ENCODE peak calls at places on chromosomes 5 and 9, in four cellular contexts. One of them, this sample, is unnamed.

GRCh38 chr5:42157215-42157614 is 232.1 kb downstream of the FBXO4 start:
- DNase-seq in type B pancreatic cell: no peak
- DNase-seq in right lobe of liver: no peak
- DNase-seq in CD8-positive, alpha-beta T cell: no peak
- DNase-seq in this sample: no peak

GRCh38 chr5:96427823-96428222 is 5.2 kb downstream of the PCSK1 start:
- DNase-seq in CD8-positive, alpha-beta T cell: no peak
- DNase-seq in right lobe of liver: no peak
- DNase-seq in type B pancreatic cell: no peak
- DNase-seq in this sample: peak

GRCh38 chr9:131654857-131655577 is 84.9 kb downstream of the RAPGEF1 start:
- DNase-seq in right lobe of liver: peak
- DNase-seq in type B pancreatic cell: no peak
- DNase-seq in CD8-positive, alpha-beta T cell: no peak
- DNase-seq in this sample: no peak

GRCh38 chr9:129902735-129903134 is 67.5 kb downstream of the USP20 start:
- DNase-seq in CD8-positive, alpha-beta T cell: no peak
- DNase-seq in right lobe of liver: no peak
- DNase-seq in type B pancreatic cell: no peak
- DNase-seq in this sample: no peak

GRCh38 chr5:42648036-42648435 is 108.6 kb upstream of the CCDC152 start:
- DNase-seq in CD8-positive, alpha-beta T cell: no peak
- DNase-seq in type B pancreatic cell: no peak
- DNase-seq in right lobe of liver: no peak
- DNase-seq in this sample: no peak

GRCh38 chr5:116671211-116671736 is 96.7 kb upstream of the SEMA6A start:
- DNase-seq in type B pancreatic cell: no peak
- DNase-seq in right lobe of liver: no peak
- DNase-seq in CD8-positive, alpha-beta T cell: no peak
- DNase-seq in this sample: no peak

GRCh38 chr9:121860744-121861143 is 209.3 kb downstream of the DAB2IP start:
- DNase-seq in CD8-positive, alpha-beta T cell: no peak
- DNase-seq in right lobe of liver: peak
- DNase-seq in type B pancreatic cell: no peak
- DNase-seq in this sample: no peak

GRCh38 chr5:145470382-145470979 is 364.7 kb downstream of the PRELID2 start:
- DNase-seq in type B pancreatic cell: no peak
- DNase-seq in CD8-positive, alpha-beta T cell: no peak
- DNase-seq in right lobe of liver: no peak
- DNase-seq in this sample: no peak

GRCh38 chr5:156201793-156202388 is 125.1 kb upstream of the SGCD start:
- DNase-seq in type B pancreatic cell: no peak
- DNase-seq in right lobe of liver: no peak
- DNase-seq in CD8-positive, alpha-beta T cell: no peak
- DNase-seq in this sample: no peak

GRCh38 chr5:35136386-35136785 is 88.6 kb upstream of the AGXT2 start:
- DNase-seq in type B pancreatic cell: no peak
- DNase-seq in right lobe of liver: no peak
- DNase-seq in CD8-positive, alpha-beta T cell: no peak
- DNase-seq in this sample: no peak

GRCh38 chr5:141094481-141095262 is at the start of gene PCDHB2:
- DNase-seq in right lobe of liver: no peak
- DNase-seq in type B pancreatic cell: no peak
- DNase-seq in CD8-positive, alpha-beta T cell: no peak
- DNase-seq in this sample: peak
- TF ChIP-seq CTCF in right lobe of liver: no peak
- TF ChIP-seq CTCF in type B pancreatic cell: peak
- TF ChIP-seq CTCF in CD8-positive, alpha-beta T cell: no peak
- TF ChIP-seq CTCF in this sample: peak

GRCh38 chr9:115691097-115691496 is 462.5 kb upstream of the PAPPA start:
- DNase-seq in CD8-positive, alpha-beta T cell: no peak
- DNase-seq in type B pancreatic cell: no peak
- DNase-seq in right lobe of liver: no peak
- DNase-seq in this sample: no peak

GRCh38 chr9:115691686-115692085 is 461.9 kb upstream of the PAPPA start:
- DNase-seq in type B pancreatic cell: no peak
- DNase-seq in right lobe of liver: no peak
- DNase-seq in CD8-positive, alpha-beta T cell: no peak
- DNase-seq in this sample: no peak

GRCh38 chr9:115694991-115695390 is 458.6 kb upstream of the PAPPA start:
- DNase-seq in right lobe of liver: no peak
- DNase-seq in type B pancreatic cell: no peak
- DNase-seq in CD8-positive, alpha-beta T cell: no peak
- DNase-seq in this sample: no peak

GRCh38 chr9:115689331-115689730 is 464.3 kb upstream of the PAPPA start:
- DNase-seq in right lobe of liver: no peak
- DNase-seq in CD8-positive, alpha-beta T cell: no peak
- DNase-seq in type B pancreatic cell: no peak
- DNase-seq in this sample: no peak

GRCh38 chr9:115694014-115694413 is 459.6 kb upstream of the PAPPA start:
- DNase-seq in CD8-positive, alpha-beta T cell: no peak
- DNase-seq in right lobe of liver: no peak
- DNase-seq in type B pancreatic cell: no peak
- DNase-seq in this sample: peak
- TF ChIP-seq CTCF in CD8-positive, alpha-beta T cell: no peak
- TF ChIP-seq CTCF in right lobe of liver: peak
- TF ChIP-seq CTCF in type B pancreatic cell: peak
- TF ChIP-seq CTCF in this sample: peak

GRCh38 chr5:1633605-1634336 is 110.0 kb upstream of the LPCAT1 start:
- DNase-seq in right lobe of liver: peak
- DNase-seq in CD8-positive, alpha-beta T cell: peak
- DNase-seq in type B pancreatic cell: peak
- DNase-seq in this sample: peak
- TF ChIP-seq CTCF in right lobe of liver: no peak
- TF ChIP-seq CTCF in CD8-positive, alpha-beta T cell: no peak
- TF ChIP-seq CTCF in type B pancreatic cell: no peak
- TF ChIP-seq CTCF in this sample: no peak

GRCh38 chr5:94180761-94181160 is 437.6 kb downstream of the KIAA0825 start:
- DNase-seq in CD8-positive, alpha-beta T cell: no peak
- DNase-seq in type B pancreatic cell: no peak
- DNase-seq in right lobe of liver: no peak
- DNase-seq in this sample: no peak

GRCh38 chr5:94184870-94185269 is 433.5 kb downstream of the KIAA0825 start:
- DNase-seq in type B pancreatic cell: no peak
- DNase-seq in right lobe of liver: no peak
- DNase-seq in CD8-positive, alpha-beta T cell: no peak
- DNase-seq in this sample: peak

GRCh38 chr5:94181940-94182339 is 436.5 kb downstream of the KIAA0825 start:
- DNase-seq in CD8-positive, alpha-beta T cell: no peak
- DNase-seq in right lobe of liver: no peak
- DNase-seq in type B pancreatic cell: no peak
- DNase-seq in this sample: peak
- TF ChIP-seq CTCF in CD8-positive, alpha-beta T cell: no peak
- TF ChIP-seq CTCF in right lobe of liver: no peak
- TF ChIP-seq CTCF in type B pancreatic cell: peak
- TF ChIP-seq CTCF in this sample: peak

GRCh38 chr5:6197427-6197826 is 180.9 kb downstream of the MED10 start:
- DNase-seq in right lobe of liver: no peak
- DNase-seq in CD8-positive, alpha-beta T cell: no peak
- DNase-seq in type B pancreatic cell: no peak
- DNase-seq in this sample: no peak

GRCh38 chr5:6201626-6202025 is 176.7 kb downstream of the MED10 start:
- DNase-seq in right lobe of liver: no peak
- DNase-seq in type B pancreatic cell: no peak
- DNase-seq in CD8-positive, alpha-beta T cell: no peak
- DNase-seq in this sample: no peak

GRCh38 chr5:6202113-6202512 is 176.2 kb downstream of the MED10 start:
- DNase-seq in type B pancreatic cell: no peak
- DNase-seq in CD8-positive, alpha-beta T cell: no peak
- DNase-seq in right lobe of liver: no peak
- DNase-seq in this sample: no peak

GRCh38 chr5:6202615-6203365 is 175.6 kb downstream of the MED10 start:
- DNase-seq in right lobe of liver: no peak
- DNase-seq in type B pancreatic cell: no peak
- DNase-seq in CD8-positive, alpha-beta T cell: no peak
- DNase-seq in this sample: peak
- TF ChIP-seq CTCF in right lobe of liver: peak
- TF ChIP-seq CTCF in type B pancreatic cell: peak
- TF ChIP-seq CTCF in CD8-positive, alpha-beta T cell: no peak
- TF ChIP-seq CTCF in this sample: peak

GRCh38 chr5:10627185-10628115 is 63.6 kb downstream of the ANKRD33B start:
- DNase-seq in type B pancreatic cell: peak
- DNase-seq in right lobe of liver: peak
- DNase-seq in CD8-positive, alpha-beta T cell: peak
- DNase-seq in this sample: peak
- TF ChIP-seq CTCF in type B pancreatic cell: peak
- TF ChIP-seq CTCF in right lobe of liver: peak
- TF ChIP-seq CTCF in CD8-positive, alpha-beta T cell: peak
- TF ChIP-seq CTCF in this sample: peak

GRCh38 chr9:91953723-91954122 is 3.7 kb upstream of the ROR2 start:
- DNase-seq in right lobe of liver: no peak
- DNase-seq in CD8-positive, alpha-beta T cell: no peak
- DNase-seq in type B pancreatic cell: peak
- DNase-seq in this sample: no peak

GRCh38 chr9:91951944-91952520 is 2.0 kb upstream of the ROR2 start:
- DNase-seq in right lobe of liver: no peak
- DNase-seq in CD8-positive, alpha-beta T cell: no peak
- DNase-seq in type B pancreatic cell: no peak
- DNase-seq in this sample: no peak

GRCh38 chr9:91958179-91958578 is 8.2 kb upstream of the ROR2 start:
- DNase-seq in type B pancreatic cell: no peak
- DNase-seq in CD8-positive, alpha-beta T cell: no peak
- DNase-seq in right lobe of liver: no peak
- DNase-seq in this sample: no peak

GRCh38 chr9:91949946-91950664 is at the start of gene ROR2:
- DNase-seq in CD8-positive, alpha-beta T cell: peak
- DNase-seq in right lobe of liver: peak
- DNase-seq in type B pancreatic cell: peak
- DNase-seq in this sample: peak

GRCh38 chr9:91954841-91955471 is 4.9 kb upstream of the ROR2 start:
- DNase-seq in right lobe of liver: peak
- DNase-seq in CD8-positive, alpha-beta T cell: no peak
- DNase-seq in type B pancreatic cell: peak
- DNase-seq in this sample: peak
- TF ChIP-seq CTCF in right lobe of liver: peak
- TF ChIP-seq CTCF in CD8-positive, alpha-beta T cell: no peak
- TF ChIP-seq CTCF in type B pancreatic cell: peak
- TF ChIP-seq CTCF in this sample: peak

GRCh38 chr9:1051286-1052118 is 1.3 kb downstream of the DMRT2 start:
- DNase-seq in type B pancreatic cell: peak
- DNase-seq in CD8-positive, alpha-beta T cell: no peak
- DNase-seq in right lobe of liver: no peak
- DNase-seq in this sample: peak
- TF ChIP-seq CTCF in type B pancreatic cell: peak
- TF ChIP-seq CTCF in CD8-positive, alpha-beta T cell: no peak
- TF ChIP-seq CTCF in right lobe of liver: peak
- TF ChIP-seq CTCF in this sample: peak

GRCh38 chr9:72441296-72442211 is 76.5 kb upstream of the ZFAND5 start:
- DNase-seq in type B pancreatic cell: no peak
- DNase-seq in right lobe of liver: no peak
- DNase-seq in CD8-positive, alpha-beta T cell: no peak
- DNase-seq in this sample: no peak

GRCh38 chr9:72444436-72444835 is 77.0 kb upstream of the TMC1 start:
- DNase-seq in right lobe of liver: no peak
- DNase-seq in CD8-positive, alpha-beta T cell: no peak
- DNase-seq in type B pancreatic cell: no peak
- DNase-seq in this sample: no peak

GRCh38 chr9:72445291-72446000 is 76.0 kb upstream of the TMC1 start:
- DNase-seq in right lobe of liver: no peak
- DNase-seq in CD8-positive, alpha-beta T cell: no peak
- DNase-seq in type B pancreatic cell: no peak
- DNase-seq in this sample: no peak

GRCh38 chr9:72442212-72442607 is 77.2 kb upstream of the ZFAND5 start:
- DNase-seq in right lobe of liver: no peak
- DNase-seq in type B pancreatic cell: no peak
- DNase-seq in CD8-positive, alpha-beta T cell: no peak
- DNase-seq in this sample: peak

GRCh38 chr9:72443855-72444254 is 77.6 kb upstream of the TMC1 start:
- DNase-seq in type B pancreatic cell: no peak
- DNase-seq in CD8-positive, alpha-beta T cell: no peak
- DNase-seq in right lobe of liver: no peak
- DNase-seq in this sample: no peak
- TF ChIP-seq CTCF in type B pancreatic cell: no peak
- TF ChIP-seq CTCF in CD8-positive, alpha-beta T cell: no peak
- TF ChIP-seq CTCF in right lobe of liver: no peak
- TF ChIP-seq CTCF in this sample: no peak

GRCh38 chr9:100170085-100170484 is 71.0 kb downstream of the INVS start:
- DNase-seq in right lobe of liver: no peak
- DNase-seq in CD8-positive, alpha-beta T cell: no peak
- DNase-seq in type B pancreatic cell: no peak
- DNase-seq in this sample: no peak

GRCh38 chr9:100167176-100167575 is 68.1 kb downstream of the INVS start:
- DNase-seq in right lobe of liver: no peak
- DNase-seq in CD8-positive, alpha-beta T cell: no peak
- DNase-seq in type B pancreatic cell: no peak
- DNase-seq in this sample: no peak

GRCh38 chr9:100170556-100170955 is 71.5 kb downstream of the INVS start:
- DNase-seq in type B pancreatic cell: no peak
- DNase-seq in right lobe of liver: no peak
- DNase-seq in CD8-positive, alpha-beta T cell: no peak
- DNase-seq in this sample: no peak

DNA sequence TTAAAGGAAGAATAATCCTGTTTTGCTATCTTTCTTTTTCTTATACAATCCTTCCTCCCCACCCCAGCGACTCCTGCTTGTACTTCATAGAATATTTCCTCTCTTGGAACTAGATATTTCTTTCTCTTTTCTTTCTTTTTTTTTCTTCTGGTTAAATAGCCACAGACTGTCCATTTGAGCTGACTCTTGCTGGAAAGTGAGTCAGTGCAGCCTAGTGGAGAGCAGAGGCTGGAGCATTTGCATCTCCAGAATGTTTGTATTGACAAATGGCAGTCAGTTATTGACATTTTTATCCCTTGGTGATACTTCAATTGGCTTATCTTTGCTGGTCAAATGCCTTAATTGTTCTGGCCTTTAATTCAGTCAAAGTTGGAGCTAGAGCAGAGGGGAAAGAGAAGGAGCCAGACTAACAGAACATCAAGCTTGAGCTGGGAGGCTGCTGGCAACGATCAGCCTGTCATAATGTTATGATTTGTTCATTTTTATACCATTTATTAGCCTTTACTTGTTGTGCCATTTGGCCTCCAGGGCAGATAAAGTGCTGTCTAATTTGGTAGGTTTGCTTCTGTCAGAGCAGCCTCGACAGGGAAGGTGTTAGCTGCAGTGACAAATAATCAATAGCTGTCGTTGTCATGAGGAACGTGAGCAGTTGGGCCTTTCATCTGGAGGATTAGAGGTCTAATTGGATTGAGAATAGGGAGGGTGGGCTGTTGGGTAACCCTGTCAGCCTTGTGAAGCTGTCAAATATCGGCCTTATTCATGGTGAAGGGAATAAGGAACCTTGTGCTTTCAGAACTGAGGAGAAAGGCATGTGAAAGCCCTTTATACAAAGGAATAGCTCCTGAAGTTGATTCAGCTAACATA is 69.1 kb downstream of the INVS start:
- DNase-seq in right lobe of liver: no peak
- DNase-seq in type B pancreatic cell: no peak
- DNase-seq in CD8-positive, alpha-beta T cell: no peak
- DNase-seq in this sample: no peak
- TF ChIP-seq CTCF in right lobe of liver: no peak
- TF ChIP-seq CTCF in type B pancreatic cell: peak
- TF ChIP-seq CTCF in CD8-positive, alpha-beta T cell: no peak
- TF ChIP-seq CTCF in this sample: peak

This sample was measured in GM23338.